ENCODE peak calls at places on chromosomes 5 and 9, in nine cellular contexts. O is lung, S is IMR-90, B is HFF-Myc, V is psoas muscle, D is fibroblast of mammary gland, L is thyroid gland, J is uterus, R is BJ. Y is an unnamed sample.

GRCh38 chr5:155079698-155080097 is 66.1 kb downstream of the KIF4B start:
- DNase-seq in B (no peak), D (no peak), L (no peak), O (no peak), V (no peak), J (no peak), R (no peak), S (no peak), Y (no peak)

GRCh38 chr5:135385576-135385975 is 13.5 kb downstream of the MACROH2A1 start:
- DNase-seq in D (no peak), B (no peak), L (no peak), J (no peak), S (no peak), V (no peak), R (no peak), O (no peak), Y (no peak)

GRCh38 chr5:40507095-40507494 is 172.6 kb upstream of the PTGER4 start:
- DNase-seq in O (no peak), B (no peak), J (no peak), D (peak), R (no peak), L (no peak), S (no peak), V (no peak), Y (no peak)

GRCh38 chr9:129235041-129235930 is 57.2 kb upstream of the IER5L start:
- DNase-seq in O (no peak), L (no peak), R (no peak), V (peak), B (no peak), D (no peak), J (no peak), S (no peak), Y (no peak)

GRCh38 chr9:81771606-81772005 is 82.3 kb upstream of the TLE1 start:
- DNase-seq in V (no peak), D (peak), O (no peak), J (no peak), R (no peak), S (peak), L (no peak), B (peak), Y (no peak)

GRCh38 chr5:96712100-96712746 is 50.0 kb downstream of the CAST start:
- DNase-seq in V (no peak), D (no peak), R (no peak), S (no peak), O (no peak), L (no peak), B (no peak), J (no peak), Y (no peak)

GRCh38 chr5:83547156-83547555 is 75.6 kb downstream of the VCAN start:
- DNase-seq in J (no peak), B (no peak), R (no peak), S (no peak), L (no peak), O (no peak), D (no peak), V (no peak), Y (no peak)

GRCh38 chr5:78497573-78498533 is 137.4 kb downstream of the SCAMP1 start:
- DNase-seq in V (no peak), S (no peak), L (peak), D (peak), R (no peak), B (no peak), J (no peak), O (no peak), Y (no peak)

GRCh38 chr5:37664551-37664950 is 175.3 kb downstream of the GDNF start:
- DNase-seq in V (no peak), R (no peak), L (no peak), B (no peak), S (no peak), O (no peak), J (no peak), D (no peak), Y (no peak)

GRCh38 chr5:8577792-8578191 is 708.8 kb downstream of the MTRR start:
- DNase-seq in D (peak), J (no peak), R (no peak), B (no peak), S (peak), L (no peak), O (no peak), V (no peak), Y (no peak)

GRCh38 chr5:173890195-173890951 is 2.2 kb downstream of the CPEB4 start:
- DNase-seq in J (peak), D (peak), B (no peak), R (no peak), L (peak), O (no peak), S (peak), V (peak), Y (peak)

GRCh38 chr9:78563269-78563668 is 266.3 kb downstream of the PSAT1 start:
- DNase-seq in D (no peak), R (no peak), B (no peak), O (no peak), J (no peak), L (no peak), S (no peak), V (no peak), Y (no peak)

GRCh38 chr5:56669534-56670483 is 145.5 kb upstream of the MAP3K1 start:
- DNase-seq in L (peak), J (peak), R (no peak), O (peak), S (peak), D (peak), V (peak), B (no peak), Y (peak)

GRCh38 chr9:6212722-6213375 is 2.8 kb upstream of the IL33 start:
- DNase-seq in O (no peak), S (peak), B (no peak), L (no peak), D (peak), J (no peak), R (no peak), V (no peak), Y (peak)

GRCh38 chr9:137574192-137574591 is 4.5 kb downstream of the DPH7 start:
- DNase-seq in D (no peak), B (no peak), S (no peak), V (no peak), R (no peak), L (no peak), J (no peak), O (no peak), Y (no peak)

GRCh38 chr9:138050472-138051330 is 173.1 kb downstream of the CACNA1B start:
- DNase-seq in B (no peak), S (no peak), L (no peak), R (no peak), O (no peak), D (no peak), J (no peak), V (no peak), Y (no peak)

GRCh38 chr5:117788596-117788995 is 1199.8 kb downstream of the DTWD2 start:
- DNase-seq in R (no peak), V (no peak), O (no peak), D (no peak), J (no peak), L (no peak), B (no peak), S (peak), Y (no peak)

GRCh38 chr5:143230676-143230996 is 172.8 kb downstream of the NR3C1 start:
- DNase-seq in O (no peak), S (no peak), L (no peak), R (no peak), B (no peak), D (no peak), V (no peak), J (no peak), Y (no peak)

GRCh38 chr5:138716456-138716924 is 36.7 kb upstream of the CTNNA1 start:
- DNase-seq in O (no peak), J (no peak), R (no peak), V (no peak), S (peak), B (peak), L (peak), D (no peak), Y (no peak)

GRCh38 chr5:138869763-138870500 is 5.2 kb downstream of the LRRTM2 start:
- DNase-seq in L (no peak), O (no peak), R (no peak), V (no peak), J (no peak), B (no peak), S (peak), D (peak), Y (peak)

GRCh38 chr9:98317134-98317857 is 61.8 kb upstream of the TBC1D2 start:
- DNase-seq in V (no peak), D (peak), J (no peak), R (no peak), O (no peak), S (peak), L (no peak), B (no peak), Y (peak)

GRCh38 chr5:38800044-38800443 is 45.8 kb upstream of the OSMR start:
- DNase-seq in V (no peak), D (no peak), J (no peak), O (no peak), B (no peak), S (no peak), R (no peak), L (no peak), Y (no peak)

GRCh38 chr5:141100243-141100805 is at the start of gene PCDHB3:
- DNase-seq in B (peak), L (peak), O (no peak), D (peak), V (peak), S (peak), J (peak), R (no peak), Y (peak)
- TF ChIP-seq CTCF in B (peak), L (no peak), O (no peak), D (peak), V (peak), S (peak), J (no peak), R (peak), Y (peak)

DNA sequence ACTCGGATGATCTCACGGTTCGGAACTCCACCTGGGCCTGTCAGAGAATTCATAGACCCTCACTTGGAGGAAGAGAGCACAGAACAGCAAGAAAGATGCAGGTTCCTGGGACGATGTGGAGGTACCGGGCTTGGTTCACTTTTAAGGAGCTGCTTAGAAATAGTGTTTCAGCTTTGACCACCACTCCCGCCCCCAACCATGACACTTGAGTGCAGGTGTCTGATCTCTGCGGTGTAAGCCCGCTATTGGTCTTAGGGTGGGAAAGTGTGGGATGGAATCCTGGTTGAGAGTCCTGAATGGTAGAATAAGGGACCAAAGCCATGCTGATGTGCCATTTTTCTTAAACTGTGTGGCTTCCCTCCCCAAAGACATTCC is 97.2 kb upstream of the LMX1B start:
- DNase-seq in J (no peak), V (no peak), R (no peak), D (no peak), S (no peak), O (no peak), L (no peak), B (no peak), Y (no peak)
- H3K4me3 ChIP-seq in J (no peak), V (no peak), R (no peak), D (no peak), S (no peak), O (no peak), L (no peak), B (peak), Y (no peak)

DNA sequence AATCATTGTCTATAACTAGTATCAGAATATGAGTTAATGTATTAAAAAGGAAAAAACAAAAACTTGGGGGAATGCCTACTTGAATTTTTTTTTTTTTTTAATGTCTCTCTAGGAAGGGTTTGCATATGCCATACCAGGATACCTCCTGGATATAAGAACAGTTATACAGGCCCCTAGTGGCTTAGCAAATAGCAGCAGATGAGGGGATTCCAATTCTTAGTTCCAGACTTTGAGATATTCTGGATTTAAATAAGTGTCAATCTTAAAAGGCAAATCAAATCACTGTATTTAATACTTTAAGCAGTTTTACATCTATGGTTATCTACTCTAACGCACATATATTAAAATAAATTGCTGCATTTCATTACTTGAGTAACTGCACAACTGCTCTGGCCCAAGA is 1055.5 kb upstream of the DMAC1 start:
- DNase-seq in B (no peak), L (no peak), S (no peak), R (no peak), O (no peak), J (no peak), V (no peak), D (peak), Y (no peak)
- TF ChIP-seq CTCF in B (no peak), L (no peak), S (no peak), R (no peak), O (no peak), J (no peak), V (no peak), D (peak), Y (peak)

GRCh38 chr5:68443091-68443490 is 227.5 kb downstream of the PIK3R1 start:
- DNase-seq in O (no peak), S (no peak), J (no peak), B (no peak), R (no peak), V (no peak), D (no peak), L (no peak), Y (no peak)

GRCh38 chr5:68446070-68446357 is 230.5 kb downstream of the PIK3R1 start:
- DNase-seq in D (no peak), R (no peak), V (no peak), O (no peak), J (no peak), B (no peak), L (no peak), S (no peak), Y (no peak)

GRCh38 chr5:68444833-68445232 is 229.3 kb downstream of the PIK3R1 start:
- DNase-seq in O (no peak), D (no peak), V (no peak), J (no peak), B (no peak), L (no peak), R (no peak), S (no peak), Y (no peak)

GRCh38 chr5:68445257-68446069 is 229.9 kb downstream of the PIK3R1 start:
- DNase-seq in L (no peak), R (no peak), V (no peak), B (no peak), O (no peak), J (no peak), S (no peak), D (no peak), Y (no peak)

DNA sequence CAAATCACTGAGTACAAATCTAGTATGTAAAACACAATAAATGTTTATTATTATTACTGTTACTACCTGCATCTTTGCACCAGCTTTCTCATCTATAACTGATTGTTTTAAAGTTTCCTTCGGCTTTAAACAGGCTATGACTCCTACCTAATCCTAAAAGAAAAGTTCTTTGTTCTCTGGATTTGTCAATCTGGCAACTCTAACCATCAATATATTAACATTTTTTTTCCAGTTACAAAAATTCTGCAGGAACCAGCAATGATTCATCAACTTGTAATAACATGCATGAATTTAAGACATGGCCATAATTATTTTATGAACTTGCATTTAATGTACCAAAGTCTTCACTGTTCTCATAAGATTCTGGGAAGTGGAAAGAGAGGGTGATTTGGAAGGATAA is 228.5 kb downstream of the PIK3R1 start:
- DNase-seq in V (no peak), D (no peak), B (no peak), J (no peak), O (no peak), R (no peak), L (no peak), S (no peak), Y (peak)
- H3K4me3 ChIP-seq in V (no peak), D (no peak), B (no peak), J (no peak), O (no peak), R (no peak), L (no peak), S (no peak), Y (no peak)

DNA sequence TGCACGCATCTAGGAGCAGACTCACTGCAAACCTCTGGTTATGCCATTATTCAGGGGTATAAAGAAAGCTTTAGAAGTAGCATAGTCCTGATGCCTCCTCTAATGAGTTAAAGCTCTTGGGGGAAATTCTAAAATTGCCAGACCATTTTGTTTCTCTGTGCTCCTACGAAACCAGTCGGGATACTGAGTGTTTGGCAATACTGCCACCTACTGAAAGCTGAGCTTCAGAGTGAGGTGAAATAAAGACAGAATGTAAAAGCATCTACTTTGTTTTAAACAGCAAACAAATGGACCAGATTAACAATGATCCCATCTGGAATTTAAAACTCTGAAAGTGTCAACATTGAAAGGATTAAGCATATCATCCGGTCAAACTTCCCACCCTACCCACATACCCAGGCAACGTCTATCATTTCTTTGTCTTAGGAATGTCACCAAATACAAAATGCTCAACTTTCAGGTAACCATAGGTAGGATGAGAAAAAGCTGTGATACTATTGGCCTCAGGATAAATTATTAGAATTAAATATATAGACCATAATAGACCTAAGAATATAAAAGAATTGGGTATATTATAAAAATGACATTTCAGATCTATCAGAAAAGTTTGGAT is 77.8 kb upstream of the SHISAL2B start:
- DNase-seq in R (no peak), L (peak), V (no peak), J (peak), B (peak), O (no peak), S (peak), D (peak), Y (peak)
- TF ChIP-seq CTCF in R (peak), L (peak), V (peak), J (peak), B (peak), O (peak), S (peak), D (peak), Y (peak)

DNA sequence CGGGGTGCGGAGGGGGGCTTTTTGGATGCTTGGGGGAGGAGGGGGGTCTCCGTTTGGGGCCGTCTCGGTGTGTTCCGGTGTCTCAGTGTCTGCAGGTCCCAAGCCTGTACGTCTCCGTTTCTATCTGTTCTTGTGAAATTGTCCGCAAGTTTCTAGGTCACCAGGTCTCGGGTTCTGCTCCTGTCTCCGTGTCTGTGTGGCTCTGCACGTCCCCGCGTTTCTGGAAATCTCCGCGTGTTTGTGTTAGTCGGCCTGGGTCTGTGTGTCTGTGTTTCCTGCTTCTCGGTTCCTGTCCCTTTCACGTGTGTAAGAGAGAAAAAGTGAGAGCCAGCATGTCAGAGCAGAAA is 947 bp downstream of the COL27A1 start:
- DNase-seq in D (no peak), R (no peak), S (no peak), B (no peak), O (no peak), J (no peak), L (peak), V (no peak), Y (no peak)
- H3K4me3 ChIP-seq in D (peak), R (peak), S (peak), B (peak), O (no peak), J (peak), L (peak), V (peak), Y (peak)

GRCh38 chr5:150255659-150256415 is 33.7 kb downstream of the CAMK2A start:
- DNase-seq in B (no peak), R (no peak), L (no peak), V (no peak), D (no peak), J (no peak), S (peak), O (no peak), Y (no peak)

GRCh38 chr5:150257424-150257823 is 32.1 kb downstream of the CAMK2A start:
- DNase-seq in D (no peak), R (no peak), J (no peak), S (no peak), O (no peak), L (no peak), V (no peak), B (no peak), Y (no peak)

GRCh38 chr5:150254363-150255154 is 35.0 kb downstream of the CAMK2A start:
- DNase-seq in R (no peak), V (no peak), J (no peak), B (no peak), D (no peak), S (no peak), L (no peak), O (no peak), Y (no peak)

GRCh38 chr5:150258126-150258525 is 31.4 kb downstream of the CAMK2A start:
- DNase-seq in O (no peak), L (no peak), D (no peak), B (no peak), R (no peak), J (no peak), S (peak), V (no peak), Y (no peak)

GRCh38 chr5:150256416-150257064 is 33.0 kb downstream of the CAMK2A start:
- DNase-seq in O (no peak), V (no peak), L (no peak), D (no peak), R (no peak), B (no peak), S (no peak), J (no peak), Y (no peak)
- TF ChIP-seq CTCF in O (no peak), V (peak), L (no peak), D (no peak), R (no peak), B (peak), S (no peak), J (no peak), Y (peak)

DNA sequence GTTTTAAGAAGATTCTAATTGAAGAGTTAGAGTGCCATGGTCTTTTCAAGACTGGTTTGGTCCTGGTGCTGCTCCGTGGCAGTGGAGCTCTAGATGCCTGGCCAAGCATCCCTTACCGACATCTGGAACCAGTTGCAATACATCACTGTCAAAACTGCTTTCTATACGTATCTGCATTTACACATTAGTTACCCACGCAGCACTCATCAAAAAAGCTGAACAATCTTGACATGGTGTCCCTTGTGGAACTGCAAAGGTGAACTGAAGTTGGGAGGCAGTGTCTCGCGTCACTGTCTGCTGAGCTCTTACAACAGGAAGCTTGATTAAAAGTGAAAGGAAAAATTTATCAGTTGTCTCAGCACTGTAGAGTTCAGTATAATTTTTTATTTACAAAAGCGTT is 82.6 kb downstream of the PBX3 start:
- DNase-seq in L (peak), O (no peak), D (peak), R (no peak), S (peak), J (no peak), V (no peak), B (no peak), Y (no peak)
- H3K4me3 ChIP-seq in L (peak), O (peak), D (peak), R (no peak), S (peak), J (peak), V (peak), B (no peak), Y (no peak)